ENCODE peak calls at places on chromosome 21, in four cellular contexts. G, Y, R and O are unnamed samples.

GRCh38 chr21:35084869-35085268 is 35.8 kb upstream of the RUNX1 start:
- DNase-seq in G (no peak), Y (no peak), R (no peak), O (peak; percentile 33)

GRCh38 chr21:20258542-20258941 is 739.7 kb upstream of the NCAM2 start:
- DNase-seq in G (peak; percentile 89), Y (no peak), R (no peak), O (no peak)

GRCh38 chr21:34639882-34640788 is 25.2 kb upstream of the RCAN1 start:
- DNase-seq in G (peak; percentile 60), Y (no peak), R (no peak), O (no peak)

GRCh38 chr21:37257526-37257966 is 9.6 kb downstream of the VPS26C start:
- DNase-seq in G (no peak), Y (peak; percentile 57), R (no peak), O (peak; percentile 42)

GRCh38 chr21:42453301-42454220 is 42.5 kb downstream of the RSPH1 start:
- DNase-seq in G (no peak), Y (no peak), R (no peak), O (no peak)

GRCh38 chr21:10425856-10426255 is 95.5 kb upstream of the TPTE start:
- DNase-seq in G (no peak), Y (no peak), R (no peak), O (no peak)

GRCh38 chr21:42389449-42389835 is 6.4 kb downstream of the TMPRSS3 start:
- DNase-seq in G (no peak), Y (peak; percentile 87), R (no peak), O (no peak)

GRCh38 chr21:38815060-38815405 is 9.3 kb downstream of the ETS2 start:
- DNase-seq in G (no peak), Y (no peak), R (no peak), O (no peak)

GRCh38 chr21:36254106-36254941 is 65.7 kb upstream of the MORC3 start:
- DNase-seq in G (no peak), Y (peak; percentile 17), R (no peak), O (no peak)

GRCh38 chr21:32507342-32507919 is 77.9 kb downstream of the TCP10L start:
- DNase-seq in G (no peak), Y (no peak), R (no peak), O (no peak)

GRCh38 chr21:26732442-26733221 is 112.6 kb downstream of the ADAMTS1 start:
- DNase-seq in G (peak; percentile 12), Y (peak; percentile 6), R (peak; percentile 80), O (no peak)

GRCh38 chr21:40841524-40842196 is 5.3 kb downstream of the DSCAM start:
- DNase-seq in G (peak; percentile 14), Y (peak; percentile 6), R (peak; percentile 75), O (peak; percentile 3)

GRCh38 chr21:42562816-42563215 is 49.2 kb downstream of the SLC37A1 start:
- DNase-seq in G (no peak), Y (no peak), R (no peak), O (no peak)

GRCh38 chr21:42232176-42232825 is 13.4 kb downstream of the ABCG1 start:
- DNase-seq in G (no peak), Y (no peak), R (no peak), O (no peak)

GRCh38 chr21:35779690-35780570 is 280.4 kb downstream of the SETD4 start:
- DNase-seq in G (no peak), Y (no peak), R (no peak), O (no peak)

GRCh38 chr21:33324311-33325221 is at the start of gene IFNAR1:
- DNase-seq in G (peak; percentile 100), Y (peak; percentile 92), R (peak; percentile 96), O (peak; percentile 98)

GRCh38 chr21:42395910-42396625 is at the start of gene TMPRSS3:
- DNase-seq in G (no peak), Y (no peak), R (no peak), O (peak; percentile 10)

GRCh38 chr21:32426592-32427051 is 14.1 kb downstream of the EVA1C start:
- DNase-seq in G (no peak), Y (peak; percentile 23), R (no peak), O (peak; percentile 30)

GRCh38 chr21:38740131-38740530 is 65.6 kb upstream of the ETS2 start:
- DNase-seq in G (no peak), Y (no peak), R (no peak), O (no peak)

GRCh38 chr21:33969600-33969999 is 54.0 kb upstream of the ATP5PO start:
- DNase-seq in G (no peak), Y (peak; percentile 33), R (peak; percentile 22), O (no peak)

GRCh38 chr21:39082656-39083376 is 100.4 kb downstream of the PSMG1 start:
- DNase-seq in G (no peak), Y (peak; percentile 64), R (no peak), O (no peak)

GRCh38 chr21:20998886-20999285 is 677 bp downstream of the NCAM2 start:
- DNase-seq in G (no peak), Y (no peak), R (no peak), O (no peak)

GRCh38 chr21:42440187-42440792 is 36.6 kb downstream of the UBASH3A start:
- DNase-seq in G (no peak), Y (no peak), R (no peak), O (no peak)

GRCh38 chr21:36860736-36861594 is 105.5 kb downstream of the HLCS start:
- DNase-seq in G (peak; percentile 37), Y (peak; percentile 72), R (no peak), O (no peak)

GRCh38 chr21:32653326-32653901 is 41.2 kb upstream of the CFAP298 start:
- DNase-seq in G (peak; percentile 58), Y (peak; percentile 37), R (no peak), O (peak; percentile 9)

GRCh38 chr21:34887729-34888568 is 161.2 kb downstream of the RUNX1 start:
- DNase-seq in G (peak; percentile 90), Y (peak; percentile 63), R (no peak), O (peak; percentile 50)

GRCh38 chr21:34811368-34811767 is 142.6 kb downstream of the CLIC6 start:
- DNase-seq in G (no peak), Y (no peak), R (no peak), O (no peak)

GRCh38 chr21:37220433-37220980 is 46.6 kb downstream of the VPS26C start:
- DNase-seq in G (no peak), Y (peak; percentile 48), R (no peak), O (peak; percentile 15)

GRCh38 chr21:29105218-29105617 is 25.2 kb upstream of the MAP3K7CL start:
- DNase-seq in G (no peak), Y (peak; percentile 8), R (no peak), O (no peak)

GRCh38 chr21:29102791-29103257 is 27.6 kb upstream of the MAP3K7CL start:
- DNase-seq in G (no peak), Y (peak; percentile 5), R (no peak), O (no peak)

DNA sequence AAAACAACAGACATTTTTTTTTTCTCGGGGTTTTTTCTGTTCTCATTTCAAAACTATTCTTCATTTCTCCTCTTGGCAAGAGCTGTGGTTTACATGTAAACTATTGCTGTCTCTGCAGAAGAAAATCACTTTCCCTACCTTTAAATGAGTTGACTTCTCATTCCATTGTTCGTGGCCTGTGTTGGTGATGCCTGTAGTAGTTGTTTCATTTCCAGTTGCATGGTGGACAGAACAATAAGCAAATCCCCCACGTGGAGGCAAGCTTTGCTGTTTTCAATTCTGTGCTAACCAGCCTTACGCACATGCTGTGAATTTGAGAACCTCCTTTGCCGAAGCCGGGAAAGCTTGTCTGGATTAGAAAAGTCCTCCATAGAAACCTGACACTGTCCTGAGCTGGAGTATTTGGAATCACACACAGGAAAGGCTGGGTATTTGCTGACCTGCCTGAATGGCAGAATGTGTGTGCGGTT is 26.2 kb upstream of the MAP3K7CL start:
- DNase-seq in G (no peak), Y (no peak), R (no peak), O (no peak)
- TF ChIP-seq RNF2 in G (no peak), Y (no peak), R (no peak), O (no peak)

GRCh38 chr21:25708467-25709065 is 26.1 kb downstream of the ATP5PF start:
- DNase-seq in G (peak; percentile 58), Y (peak; percentile 18), R (no peak), O (peak; percentile 22)
- TF ChIP-seq RNF2 in G (no peak), Y (no peak), R (no peak), O (no peak)

GRCh38 chr21:31162827-31163226 is 124.6 kb upstream of the KRTAP19-8 start:
- DNase-seq in G (no peak), Y (no peak), R (no peak), O (no peak)
- TF ChIP-seq RNF2 in G (no peak), Y (no peak), R (no peak), O (no peak)

GRCh38 chr21:44523567-44524181 is 16.3 kb downstream of the KRTAP10-1 start:
- DNase-seq in G (no peak), Y (no peak), R (no peak), O (no peak)

GRCh38 chr21:44524412-44525371 is 15.3 kb downstream of the KRTAP10-1 start:
- DNase-seq in G (no peak), Y (no peak), R (no peak), O (no peak)

GRCh38 chr21:44521928-44522752 is 17.9 kb downstream of the KRTAP10-1 start:
- DNase-seq in G (no peak), Y (no peak), R (no peak), O (no peak)

GRCh38 chr21:44521301-44521927 is 18.6 kb downstream of the KRTAP10-1 start:
- DNase-seq in G (no peak), Y (no peak), R (no peak), O (no peak)

DNA sequence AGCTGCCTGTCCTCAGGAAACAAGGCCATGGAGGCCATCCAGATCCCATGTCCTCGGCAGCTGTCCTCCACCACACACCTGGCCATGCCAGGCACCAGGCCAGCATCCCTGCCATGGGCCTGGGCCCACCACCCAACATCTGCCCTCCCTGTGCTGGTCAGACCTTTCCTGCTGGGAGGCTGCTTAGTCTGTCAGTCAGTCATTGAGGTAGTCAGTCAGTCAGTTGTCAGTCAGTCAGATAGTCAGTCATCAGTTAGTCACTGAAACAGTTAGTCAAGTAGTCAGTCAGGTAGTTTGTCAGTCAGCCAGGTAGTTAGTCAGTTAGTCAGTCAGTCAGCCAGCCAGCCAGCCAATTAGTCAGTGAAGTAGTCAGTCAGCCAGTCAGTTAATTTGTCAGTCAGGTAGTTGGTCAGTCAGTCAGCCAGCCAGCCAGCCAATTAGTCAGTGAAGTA is 17.2 kb downstream of the KRTAP10-1 start:
- DNase-seq in G (no peak), Y (no peak), R (no peak), O (no peak)
- TF ChIP-seq RNF2 in G (no peak), Y (no peak), R (no peak), O (no peak)

GRCh38 chr21:16196521-16197208 is 466.9 kb downstream of the USP25 start:
- DNase-seq in G (no peak), Y (no peak), R (no peak), O (no peak)
- TF ChIP-seq RNF2 in G (no peak), Y (no peak), R (no peak), O (no peak)

DNA sequence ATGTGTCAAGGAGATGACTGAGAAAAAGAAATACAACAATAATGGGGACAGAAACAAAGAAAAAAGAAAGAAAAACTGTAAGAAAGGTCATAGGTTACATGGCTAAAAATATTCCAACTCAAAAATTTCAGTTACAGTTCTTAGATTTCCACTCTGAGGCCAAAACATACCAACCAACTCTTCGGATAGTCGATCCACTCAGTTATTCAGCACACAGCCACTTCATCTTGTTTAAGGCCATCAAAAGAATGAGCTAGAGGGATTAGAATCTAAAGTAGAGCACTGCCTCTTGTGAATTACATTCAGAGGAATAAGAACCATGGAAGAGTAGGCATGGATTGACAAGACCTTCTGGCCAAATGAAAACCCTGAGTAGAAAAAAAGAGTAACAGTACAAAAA is 277.0 kb downstream of the MRPL39 start:
- DNase-seq in G (no peak), Y (no peak), R (no peak), O (no peak)
- TF ChIP-seq RNF2 in G (no peak), Y (no peak), R (no peak), O (no peak)

GRCh38 chr21:46109251-46110221 is 11.6 kb downstream of the COL6A2 start:
- DNase-seq in G (no peak), Y (no peak), R (no peak), O (no peak)
- TF ChIP-seq RNF2 in G (no peak), Y (no peak), R (no peak), O (no peak)